ENCODE peak calls at places on chromosome 16, in four cellular contexts. H is iPS DF 19.7, L is GM04503, C is upper lobe of left lung. K is an unnamed sample.
A peak's percentile ranks its signal among the peaks of the same experiment; 100 is the strongest.

GRCh38 chr16:78298986-78299385 is 199.5 kb downstream of the WWOX start:
- DNase-seq in C (peak; percentile 23), L (no peak), H (no peak), K (no peak)

GRCh38 chr16:70331588-70332358 is 14.9 kb upstream of the DDX19A start:
- DNase-seq in L (no peak), H (no peak), C (no peak), K (no peak)

GRCh38 chr16:69823831-69824563 is 61.9 kb downstream of the WWP2 start:
- DNase-seq in C (peak; percentile 24), H (no peak), L (no peak), K (no peak)

GRCh38 chr16:85924675-85925074 is 25.7 kb downstream of the IRF8 start:
- DNase-seq in C (no peak), L (no peak), H (no peak), K (no peak)

GRCh38 chr16:11128211-11129123 is 127.5 kb downstream of the SOCS1 start:
- DNase-seq in H (no peak), L (no peak), C (no peak), K (no peak)

GRCh38 chr16:21265104-21265825 is 12.8 kb downstream of the CRYM start:
- DNase-seq in H (no peak), C (no peak), L (peak; percentile 7), K (no peak)

GRCh38 chr16:8872071-8872470 is 3.3 kb upstream of the CARHSP1 start:
- DNase-seq in H (no peak), L (no peak), C (no peak), K (no peak)

GRCh38 chr16:48491517-48491916 is 106.3 kb upstream of the SIAH1 start:
- DNase-seq in H (no peak), C (no peak), L (peak; percentile 49), K (no peak)

GRCh38 chr16:50428116-50428515 is 59.3 kb upstream of the BRD7 start:
- DNase-seq in H (no peak), C (no peak), L (no peak), K (no peak)

GRCh38 chr16:17232487-17232886 is 238.3 kb downstream of the XYLT1 start:
- DNase-seq in C (no peak), L (no peak), H (no peak), K (no peak)

GRCh38 chr16:64791756-64792155 is 330.1 kb downstream of the CDH11 start:
- DNase-seq in L (no peak), H (no peak), C (no peak), K (no peak)

GRCh38 chr16:78770353-78771091 is 671.1 kb downstream of the WWOX start:
- DNase-seq in C (peak; percentile 75), L (no peak), H (peak; percentile 35), K (no peak)

K was measured in T1000.